ENCODE peak calls at places on chromosomes 6 and 20, in five cellular contexts. One of them, this sample, is unnamed.

GRCh38 chr6:35442693-35443092 is 9.4 kb upstream of the FANCE start:
- DNase-seq in uterus: no peak
- DNase-seq in cardiac fibroblast: no peak
- DNase-seq in lower leg skin: no peak
- DNase-seq in A549: no peak
- DNase-seq in this sample: no peak

GRCh38 chr6:403659-404655 is 12.4 kb downstream of the IRF4 start:
- DNase-seq in lower leg skin: no peak
- DNase-seq in cardiac fibroblast: no peak
- DNase-seq in uterus: no peak
- DNase-seq in A549: no peak
- DNase-seq in this sample: no peak

GRCh38 chr6:99993533-99994251 is at the start of gene MCHR2:
- DNase-seq in uterus: no peak
- DNase-seq in lower leg skin: no peak
- DNase-seq in A549: no peak
- DNase-seq in cardiac fibroblast: no peak
- DNase-seq in this sample: no peak

GRCh38 chr6:94511502-94512088 is 1065.7 kb upstream of the MANEA start:
- DNase-seq in lower leg skin: no peak
- DNase-seq in uterus: no peak
- DNase-seq in cardiac fibroblast: no peak
- DNase-seq in A549: no peak
- DNase-seq in this sample: no peak

GRCh38 chr6:151400473-151400872 is 9.1 kb upstream of the ZBTB2 start:
- DNase-seq in A549: no peak
- DNase-seq in uterus: no peak
- DNase-seq in cardiac fibroblast: peak; percentile 59
- DNase-seq in lower leg skin: no peak
- DNase-seq in this sample: no peak

GRCh38 chr6:143592335-143592734 is 80.8 kb upstream of the FUCA2 start:
- DNase-seq in cardiac fibroblast: peak; percentile 26
- DNase-seq in A549: peak; percentile 19
- DNase-seq in uterus: no peak
- DNase-seq in lower leg skin: no peak
- DNase-seq in this sample: no peak

GRCh38 chr6:4130357-4130987 is 4.9 kb downstream of the ECI2 start:
- DNase-seq in cardiac fibroblast: no peak
- DNase-seq in A549: no peak
- DNase-seq in lower leg skin: no peak
- DNase-seq in uterus: no peak
- DNase-seq in this sample: no peak

GRCh38 chr20:36065427-36065998 is 89.0 kb upstream of the EPB41L1 start:
- DNase-seq in cardiac fibroblast: no peak
- DNase-seq in lower leg skin: no peak
- DNase-seq in uterus: no peak
- DNase-seq in A549: no peak
- DNase-seq in this sample: no peak

GRCh38 chr20:63106108-63106764 is 99.5 kb upstream of the BHLHE23 start:
- DNase-seq in cardiac fibroblast: peak; percentile 51
- DNase-seq in A549: peak; percentile 34
- DNase-seq in uterus: peak; percentile 37
- DNase-seq in lower leg skin: no peak
- DNase-seq in this sample: no peak

GRCh38 chr6:144840619-144841018 is 555.5 kb downstream of the UTRN start:
- DNase-seq in lower leg skin: no peak
- DNase-seq in cardiac fibroblast: no peak
- DNase-seq in uterus: no peak
- DNase-seq in A549: no peak
- DNase-seq in this sample: no peak

GRCh38 chr6:37262446-37263026 is 4.6 kb upstream of the TMEM217 start:
- DNase-seq in lower leg skin: no peak
- DNase-seq in cardiac fibroblast: no peak
- DNase-seq in uterus: no peak
- DNase-seq in A549: no peak
- DNase-seq in this sample: no peak

GRCh38 chr6:56570434-56571359 is 72.0 kb downstream of the DST start:
- DNase-seq in lower leg skin: no peak
- DNase-seq in cardiac fibroblast: peak; percentile 55
- DNase-seq in A549: peak; percentile 20
- DNase-seq in uterus: no peak
- DNase-seq in this sample: no peak

GRCh38 chr20:5000263-5001173 is 792 bp downstream of the SLC23A2 start:
- DNase-seq in cardiac fibroblast: peak; percentile 17
- DNase-seq in A549: no peak
- DNase-seq in lower leg skin: peak; percentile 91
- DNase-seq in uterus: peak; percentile 35
- DNase-seq in this sample: no peak

GRCh38 chr6:160972111-160972510 is 19.5 kb upstream of the MAP3K4 start:
- DNase-seq in uterus: no peak
- DNase-seq in cardiac fibroblast: peak; percentile 88
- DNase-seq in A549: no peak
- DNase-seq in lower leg skin: no peak
- DNase-seq in this sample: no peak

GRCh38 chr20:59718681-59719080 is 114.3 kb downstream of the PHACTR3 start:
- DNase-seq in cardiac fibroblast: no peak
- DNase-seq in lower leg skin: no peak
- DNase-seq in uterus: no peak
- DNase-seq in A549: no peak
- DNase-seq in this sample: no peak

GRCh38 chr6:74573613-74574012 is 632.2 kb downstream of the COL12A1 start:
- DNase-seq in uterus: no peak
- DNase-seq in cardiac fibroblast: no peak
- DNase-seq in lower leg skin: no peak
- DNase-seq in A549: no peak
- DNase-seq in this sample: no peak

DNA sequence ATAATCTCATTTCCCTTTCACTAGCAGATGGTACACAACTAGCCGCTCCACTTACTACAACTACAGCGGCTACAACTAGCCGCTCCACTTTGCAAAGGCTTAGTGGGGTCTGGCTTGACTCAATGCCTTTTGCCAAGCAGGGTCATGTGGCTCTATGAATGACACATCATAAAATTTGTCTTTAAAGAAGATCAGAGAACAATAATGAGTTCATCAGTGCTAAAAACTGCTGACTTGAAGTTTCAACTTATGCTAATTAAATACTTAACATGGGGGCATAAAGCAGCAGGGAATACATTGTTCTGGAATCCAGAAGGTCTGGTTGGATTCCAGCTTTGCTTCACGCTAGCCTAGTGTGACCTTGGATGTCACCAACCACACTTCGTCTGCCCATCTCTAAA is 2.0 kb upstream of the MICAL1 start:
- DNase-seq in lower leg skin: no peak
- DNase-seq in cardiac fibroblast: no peak
- DNase-seq in A549: no peak
- DNase-seq in uterus: no peak
- DNase-seq in this sample: no peak
- H3K4me3 ChIP-seq in lower leg skin: no peak overlapping the region
- H3K4me3 ChIP-seq in cardiac fibroblast: no peak overlapping the region
- H3K4me3 ChIP-seq in A549: no peak overlapping the region
- H3K4me3 ChIP-seq in uterus: no peak overlapping the region
- H3K4me3 ChIP-seq in this sample: no peak overlapping the region

GRCh38 chr6:169022079-169022478 is 231.6 kb downstream of the THBS2 start:
- DNase-seq in A549: no peak
- DNase-seq in uterus: no peak
- DNase-seq in lower leg skin: no peak
- DNase-seq in cardiac fibroblast: no peak
- DNase-seq in this sample: no peak
- TF ChIP-seq CTCF in A549: no peak
- TF ChIP-seq CTCF in uterus: no peak
- TF ChIP-seq CTCF in lower leg skin: no peak
- TF ChIP-seq CTCF in cardiac fibroblast: no peak
- TF ChIP-seq CTCF in this sample: no peak

DNA sequence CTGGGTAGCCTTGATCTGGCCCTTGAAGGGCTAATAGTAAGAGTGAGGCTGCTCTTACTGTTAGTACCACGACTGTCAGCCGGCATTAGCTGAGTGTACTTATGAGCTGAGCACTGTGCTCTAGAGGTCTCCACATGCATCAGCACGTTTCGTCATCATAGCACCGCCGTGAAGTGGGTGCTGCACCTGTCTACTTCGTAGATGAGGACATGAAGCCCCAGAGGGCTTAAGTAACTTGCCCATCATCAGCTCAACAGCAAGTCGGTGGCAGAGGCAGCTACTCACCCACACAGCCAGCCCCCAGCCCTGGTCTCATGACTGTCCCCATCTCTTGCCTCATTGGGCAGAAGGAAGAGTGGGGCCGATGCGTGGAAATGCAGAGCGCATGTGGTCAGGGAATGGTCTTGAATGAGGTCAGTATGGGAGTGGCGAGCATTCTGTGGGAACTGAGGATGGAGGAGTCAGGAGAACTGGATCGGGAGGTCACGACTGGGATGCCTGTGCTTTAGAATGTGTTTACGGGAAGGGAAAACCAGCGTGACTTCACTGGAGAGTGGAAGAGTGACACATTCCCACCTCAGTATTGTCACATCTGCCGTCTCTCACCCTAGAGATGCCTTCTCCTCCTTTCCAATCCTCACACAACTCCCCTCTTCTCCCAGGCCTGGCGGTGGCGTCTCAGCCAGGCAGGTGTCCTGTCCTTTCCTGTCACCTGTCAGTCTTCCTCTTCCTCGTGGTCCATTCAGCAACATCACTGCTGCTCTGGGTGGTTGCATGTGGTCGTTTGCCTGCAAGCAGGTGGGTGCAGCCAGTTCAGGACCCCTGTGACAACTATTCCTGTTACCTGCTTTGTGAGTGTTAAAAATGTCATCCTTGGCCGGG is 6.0 kb downstream of the SYTL3 start:
- DNase-seq in A549: no peak
- DNase-seq in cardiac fibroblast: no peak
- DNase-seq in uterus: no peak
- DNase-seq in lower leg skin: peak; percentile 83
- DNase-seq in this sample: no peak
- H3K4me3 ChIP-seq in A549: no peak overlapping the region
- H3K4me3 ChIP-seq in cardiac fibroblast: no peak overlapping the region
- H3K4me3 ChIP-seq in uterus: no peak overlapping the region
- H3K4me3 ChIP-seq in lower leg skin: no peak overlapping the region
- H3K4me3 ChIP-seq in this sample: no peak overlapping the region

DNA sequence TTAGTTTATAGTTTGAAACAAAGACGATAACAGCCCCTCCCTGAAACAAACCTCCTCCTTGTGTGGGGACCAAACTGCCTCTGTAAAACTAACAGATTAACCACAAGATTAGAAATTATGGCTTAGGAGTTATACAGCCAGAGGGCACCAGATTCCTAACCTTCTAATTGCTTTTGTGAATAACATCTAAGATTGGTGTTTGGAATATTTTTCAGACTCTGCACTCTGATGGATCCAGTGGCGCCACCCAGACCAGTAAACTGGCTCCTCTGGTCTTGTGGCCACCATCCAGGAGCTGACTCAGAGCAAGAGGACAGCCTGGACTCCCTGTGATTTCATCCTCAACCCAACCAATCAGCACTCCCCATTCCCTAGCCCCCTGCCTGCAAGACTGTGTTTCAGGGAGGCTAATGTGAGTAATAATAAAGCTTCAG is 58.3 kb upstream of the SLC22A16 start:
- DNase-seq in lower leg skin: no peak
- DNase-seq in uterus: no peak
- DNase-seq in cardiac fibroblast: peak; percentile 90
- DNase-seq in A549: no peak
- DNase-seq in this sample: no peak
- TF ChIP-seq CTCF in lower leg skin: no peak
- TF ChIP-seq CTCF in uterus: no peak
- TF ChIP-seq CTCF in cardiac fibroblast: no peak
- TF ChIP-seq CTCF in A549: no peak
- TF ChIP-seq CTCF in this sample: no peak

DNA sequence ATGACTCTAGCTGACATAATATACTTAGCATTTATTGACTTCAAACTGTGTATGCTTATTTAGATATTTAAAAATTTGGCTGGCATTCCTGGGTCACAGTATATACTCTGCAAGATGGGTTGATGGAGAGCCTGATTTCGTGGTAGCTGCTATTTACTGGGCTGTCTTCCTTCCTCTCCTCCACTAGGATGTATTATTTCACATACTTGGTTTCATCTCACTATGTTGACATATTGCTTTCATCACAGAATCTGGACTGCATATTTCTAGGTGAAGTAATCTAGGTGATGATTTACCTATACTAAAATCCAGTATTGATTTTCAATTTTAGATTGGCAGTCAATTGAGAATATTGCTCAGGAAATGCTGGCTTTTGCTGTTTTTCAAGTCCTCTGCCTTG is 15.7 kb downstream of the AFDN start:
- DNase-seq in A549: no peak
- DNase-seq in lower leg skin: no peak
- DNase-seq in cardiac fibroblast: no peak
- DNase-seq in uterus: no peak
- DNase-seq in this sample: no peak
- H3K4me3 ChIP-seq in A549: no peak overlapping the region
- H3K4me3 ChIP-seq in lower leg skin: no peak overlapping the region
- H3K4me3 ChIP-seq in cardiac fibroblast: no peak overlapping the region
- H3K4me3 ChIP-seq in uterus: no peak overlapping the region
- H3K4me3 ChIP-seq in this sample: no peak overlapping the region

GRCh38 chr6:9254251-9254650 is 818.9 kb upstream of the SLC35B3 start:
- DNase-seq in cardiac fibroblast: no peak
- DNase-seq in lower leg skin: no peak
- DNase-seq in uterus: no peak
- DNase-seq in A549: no peak
- DNase-seq in this sample: no peak

GRCh38 chr6:9248125-9248524 is 812.8 kb upstream of the SLC35B3 start:
- DNase-seq in lower leg skin: no peak
- DNase-seq in A549: no peak
- DNase-seq in uterus: no peak
- DNase-seq in cardiac fibroblast: no peak
- DNase-seq in this sample: no peak

GRCh38 chr6:9252784-9253183 is 817.4 kb upstream of the SLC35B3 start:
- DNase-seq in cardiac fibroblast: no peak
- DNase-seq in A549: no peak
- DNase-seq in lower leg skin: no peak
- DNase-seq in uterus: no peak
- DNase-seq in this sample: no peak

GRCh38 chr6:9250852-9251251 is 815.5 kb upstream of the SLC35B3 start:
- DNase-seq in uterus: no peak
- DNase-seq in lower leg skin: no peak
- DNase-seq in A549: peak; percentile 64
- DNase-seq in cardiac fibroblast: peak; percentile 40
- DNase-seq in this sample: no peak
- TF ChIP-seq CTCF in uterus: no peak
- TF ChIP-seq CTCF in lower leg skin: no peak
- TF ChIP-seq CTCF in A549: peak; percentile 67
- TF ChIP-seq CTCF in cardiac fibroblast: peak; percentile 47
- TF ChIP-seq CTCF in this sample: peak; percentile 49

This sample was measured in GM12864.